ENCODE peak calls at places on chromosomes 2 and 18, in eight cellular contexts. R is B cell; M is RWPE1; A is stimulated activated effector memory CD8-positive, alpha-beta T cell treated with anti-CD3 and anti-CD28 coated beads, Interleukin-12 subunit alpha, Interleukin-12 subunit beta, amount 100 ng/mL, for 72 hours; P is naive thymus-derived CD4-positive, alpha-beta T cell; C is NCI-H1092; W is vagina; K is upper lobe of right lung. V is an unnamed sample.

GRCh38 chr2:198347936-198348335 is 543.5 kb downstream of the PLCL1 start:
- DNase-seq in C (no peak), A (no peak), R (no peak), K (no peak), M (no peak), P (no peak), W (no peak), V (no peak)

GRCh38 chr18:45962866-45963265 is 4.3 kb downstream of the EPG5 start:
- DNase-seq in M (no peak), R (no peak), C (no peak), A (no peak), P (no peak), W (no peak), K (no peak), V (no peak)

GRCh38 chr2:98876741-98877140 is 59.3 kb downstream of the CRACDL start:
- DNase-seq in M (no peak), R (no peak), K (no peak), P (no peak), A (no peak), C (no peak), W (no peak), V (no peak)

GRCh38 chr2:68709421-68709911 is 25.1 kb upstream of the ARHGAP25 start:
- DNase-seq in A (no peak), C (no peak), K (no peak), W (no peak), R (no peak), P (no peak), M (peak), V (no peak)

GRCh38 chr2:57979158-57979557 is 67.4 kb upstream of the VRK2 start:
- DNase-seq in R (no peak), P (no peak), M (no peak), W (no peak), A (no peak), C (no peak), K (no peak), V (no peak)

GRCh38 chr2:66508358-66509071 is 73.6 kb downstream of the MEIS1 start:
- DNase-seq in A (no peak), M (no peak), R (no peak), K (no peak), W (no peak), C (no peak), P (no peak), V (no peak)

GRCh38 chr2:28618221-28619141 is 122.6 kb downstream of the PLB1 start:
- DNase-seq in C (no peak), M (no peak), R (no peak), P (no peak), K (peak), A (no peak), W (no peak), V (peak)

GRCh38 chr18:57446322-57446721 is 11.1 kb downstream of the ONECUT2 start:
- DNase-seq in R (no peak), K (no peak), M (no peak), C (peak), A (no peak), P (no peak), W (no peak), V (no peak)

GRCh38 chr18:74861154-74861553 is 263.5 kb downstream of the ZNF407 start:
- DNase-seq in K (no peak), C (no peak), M (no peak), R (no peak), W (no peak), A (no peak), P (no peak), V (no peak)

GRCh38 chr2:41878726-41879366 is 169.0 kb upstream of the PKDCC start:
- DNase-seq in A (no peak), P (no peak), M (no peak), R (no peak), K (no peak), W (no peak), C (no peak), V (no peak)

GRCh38 chr2:11376071-11376470 is 31.6 kb upstream of the ROCK2 start:
- DNase-seq in K (no peak), R (no peak), C (no peak), P (no peak), W (no peak), M (no peak), A (no peak), V (no peak)

GRCh38 chr2:13005761-13006336 is 289.1 kb downstream of the TRIB2 start:
- DNase-seq in P (no peak), M (no peak), A (no peak), R (no peak), K (no peak), W (no peak), C (no peak), V (no peak)

GRCh38 chr2:219461669-219462068 is 27.0 kb downstream of the SPEG start:
- DNase-seq in K (no peak), R (no peak), C (no peak), M (no peak), P (no peak), A (no peak), W (no peak), V (no peak)

GRCh38 chr2:130790808-130791616 is 35.7 kb downstream of the AMER3 start:
- DNase-seq in M (no peak), W (no peak), K (no peak), A (no peak), R (no peak), C (no peak), P (no peak), V (peak)

GRCh38 chr2:132623096-132623839 is 46.7 kb downstream of the LYPD1 start:
- DNase-seq in A (no peak), M (no peak), P (no peak), K (no peak), R (no peak), W (no peak), C (no peak), V (no peak)

GRCh38 chr18:36411745-36412168 is 114.2 kb downstream of the FHOD3 start:
- DNase-seq in M (no peak), W (no peak), P (no peak), R (no peak), K (no peak), C (no peak), A (no peak), V (no peak)

GRCh38 chr2:240403358-240404104 is 31.9 kb upstream of the GPC1 start:
- DNase-seq in K (peak), M (no peak), R (no peak), W (no peak), A (no peak), P (peak), C (no peak), V (no peak)

GRCh38 chr18:70431203-70431624 is 142.4 kb downstream of the SOCS6 start:
- DNase-seq in C (no peak), P (no peak), R (no peak), M (peak), K (no peak), W (no peak), A (no peak), V (no peak)

GRCh38 chr2:207135340-207135739 is 30.4 kb downstream of the KLF7 start:
- DNase-seq in W (no peak), A (no peak), C (no peak), P (no peak), K (no peak), M (peak), R (no peak), V (no peak)

GRCh38 chr2:34910018-34910417 is 1310.9 kb upstream of the FAM98A start:
- DNase-seq in C (no peak), K (no peak), R (no peak), M (no peak), A (no peak), W (no peak), P (no peak), V (no peak)

GRCh38 chr2:177251165-177251542 is 13.4 kb downstream of the NFE2L2 start:
- DNase-seq in K (no peak), C (no peak), P (no peak), A (no peak), W (no peak), R (no peak), M (no peak), V (no peak)

GRCh38 chr18:47492691-47493090 is 241.2 kb upstream of the SKOR2 start:
- DNase-seq in M (no peak), P (no peak), C (no peak), W (peak), R (no peak), A (no peak), K (no peak), V (no peak)

GRCh38 chr18:78245451-78245850 is 734.2 kb upstream of the SALL3 start:
- DNase-seq in K (no peak), P (no peak), W (no peak), A (no peak), M (no peak), R (no peak), C (no peak), V (no peak)

GRCh38 chr18:45110577-45111506 is 430.2 kb downstream of the SETBP1 start:
- DNase-seq in W (peak), M (no peak), C (no peak), A (no peak), K (no peak), P (no peak), R (no peak), V (no peak)

GRCh38 chr2:190405995-190406394 is 2.2 kb upstream of the MFSD6 start:
- DNase-seq in W (no peak), R (no peak), P (no peak), K (no peak), A (no peak), C (no peak), M (no peak), V (no peak)

GRCh38 chr18:49258938-49259337 is 201.5 kb downstream of the DYM start:
- DNase-seq in C (no peak), W (no peak), M (no peak), P (no peak), R (no peak), K (no peak), A (no peak), V (no peak)

GRCh38 chr2:16614314-16614860 is 51.2 kb downstream of the CYRIA start:
- DNase-seq in R (no peak), K (no peak), W (no peak), P (no peak), A (no peak), M (no peak), C (no peak), V (no peak)

GRCh38 chr2:170813611-170814550 is 2.8 kb upstream of the GAD1 start:
- DNase-seq in P (no peak), C (no peak), A (no peak), R (no peak), W (no peak), M (peak), K (no peak), V (no peak)

V was measured in spleen.